ENCODE peak calls at places on chromosomes 11 and 22, in four cellular contexts. X is HepG2, J is GM12878, V is K562. H is an unnamed sample.

GRCh38 chr11:65445101-65445603 is 22.6 kb downstream of the NEAT1 start:
- DNase-seq in V (no peak), J (no peak), X (no peak), H (no peak)

GRCh38 chr11:104609297-104609696 is 289.0 kb downstream of the CASP12 start:
- DNase-seq in X (peak), J (no peak), V (no peak), H (peak)

GRCh38 chr11:134062255-134063030 is 6.4 kb upstream of the JAM3 start:
- DNase-seq in V (no peak), J (no peak), X (no peak), H (no peak)

GRCh38 chr11:132944557-132944920 is 587.8 kb downstream of the OPCML start:
- DNase-seq in V (no peak), J (no peak), X (no peak), H (no peak)

GRCh38 chr11:106389096-106389495 is 311.6 kb downstream of the AASDHPPT start:
- DNase-seq in X (no peak), J (no peak), V (no peak), H (no peak)

GRCh38 chr22:45290410-45290936 is 5.7 kb downstream of the UPK3A start:
- DNase-seq in X (no peak), J (no peak), V (no peak), H (peak)

GRCh38 chr11:69320756-69321741 is 27.1 kb downstream of the MYEOV start:
- DNase-seq in J (no peak), X (no peak), V (no peak), H (no peak)

GRCh38 chr22:33561149-33561807 is 359.0 kb downstream of the LARGE1 start:
- DNase-seq in J (no peak), X (peak), V (no peak), H (no peak)

GRCh38 chr11:95149659-95150294 is 60.1 kb downstream of the ENDOD1 start:
- DNase-seq in V (no peak), X (peak), J (no peak), H (no peak)

GRCh38 chr11:130913268-130913667 is 3.0 kb downstream of the SNX19 start:
- DNase-seq in J (no peak), X (no peak), V (peak), H (no peak)

GRCh38 chr22:48596111-48596860 is 1231.4 kb downstream of the BRD1 start:
- DNase-seq in J (no peak), X (no peak), V (no peak), H (no peak)

GRCh38 chr22:45969414-45969799 is 7.6 kb downstream of the WNT7B start:
- DNase-seq in V (no peak), X (no peak), J (no peak), H (no peak)

GRCh38 chr22:17232406-17232805 is 13.2 kb upstream of the ADA2 start:
- DNase-seq in V (no peak), J (no peak), X (no peak), H (no peak)

GRCh38 chr22:23831781-23832180 is 7.0 kb downstream of the DERL3 start:
- DNase-seq in X (no peak), J (no peak), V (no peak), H (no peak)

GRCh38 chr11:45216031-45216430 is 69.6 kb downstream of the PRDM11 start:
- DNase-seq in J (no peak), V (no peak), X (no peak), H (no peak)

GRCh38 chr22:31977141-31977781 is 32.9 kb downstream of the YWHAH start:
- DNase-seq in X (peak), V (peak), J (peak), H (peak)

GRCh38 chr11:95734009-95734572 is 55.5 kb downstream of the FAM76B start:
- DNase-seq in X (no peak), J (no peak), V (peak), H (no peak)

GRCh38 chr11:26278354-26278753 is 53.6 kb upstream of the ANO3 start:
- DNase-seq in X (no peak), V (no peak), J (no peak), H (no peak)

GRCh38 chr11:57354699-57355098 is 16.5 kb downstream of the P2RX3 start:
- DNase-seq in J (no peak), X (no peak), V (no peak), H (no peak)

GRCh38 chr11:35617687-35618496 is at the start of gene FJX1:
- DNase-seq in X (peak), J (no peak), V (peak), H (peak)
- TF ChIP-seq REST in X (no peak), J (no peak), V (no peak), H (no peak)

GRCh38 chr11:1041149-1041467 is 4.6 kb upstream of the MUC6 start:
- DNase-seq in J (no peak), X (no peak), V (no peak), H (no peak)

GRCh38 chr11:1040428-1041148 is 4.1 kb upstream of the MUC6 start:
- DNase-seq in X (no peak), J (no peak), V (no peak), H (no peak)

GRCh38 chr11:1038361-1038760 is 1.8 kb upstream of the MUC6 start:
- DNase-seq in J (no peak), X (no peak), V (no peak), H (no peak)

GRCh38 chr11:1038921-1039320 is 2.4 kb upstream of the MUC6 start:
- DNase-seq in V (no peak), X (no peak), J (no peak), H (no peak)

GRCh38 chr11:1039481-1040427 is 3.2 kb upstream of the MUC6 start:
- DNase-seq in V (no peak), X (no peak), J (no peak), H (no peak)
- TF ChIP-seq HDAC2 in V (no peak), X (no peak), J (no peak), H (no peak)

DNA sequence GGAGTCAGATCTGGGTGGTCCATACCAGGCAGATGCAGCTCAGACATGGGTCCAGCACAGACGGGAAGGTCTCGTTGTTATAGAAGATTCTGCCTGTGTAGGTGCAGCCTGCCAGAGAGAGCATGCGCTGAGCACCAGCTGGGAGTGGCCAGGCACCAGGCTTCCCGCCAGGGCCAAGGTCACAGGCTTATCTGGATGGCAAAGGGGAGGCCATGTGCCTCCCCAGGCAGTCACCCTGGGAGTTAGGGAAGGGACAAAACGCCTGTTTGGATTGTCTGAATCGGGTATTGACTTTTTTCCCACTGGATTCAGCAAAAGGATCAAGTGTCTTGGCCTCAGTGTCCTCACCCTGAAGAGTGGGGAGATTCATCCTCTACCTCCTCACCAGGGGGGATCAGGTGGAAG is 26.5 kb downstream of the PGA5 start:
- DNase-seq in J (no peak), X (peak), V (peak), H (no peak)
- TF ChIP-seq REST in J (no peak), X (no peak), V (no peak), H (no peak)

GRCh38 chr11:37411289-37411688 is 813.3 kb upstream of the RAG2 start:
- DNase-seq in J (no peak), X (no peak), V (no peak), H (no peak)

GRCh38 chr11:37409124-37409523 is 811.1 kb upstream of the RAG2 start:
- DNase-seq in V (no peak), J (no peak), X (no peak), H (no peak)
- TF ChIP-seq HDAC2 in V (no peak), J (no peak), X (no peak), H (no peak)

GRCh38 chr11:120932305-120932905 is 91.5 kb upstream of the TBCEL start:
- DNase-seq in X (no peak), J (no peak), V (no peak), H (no peak)
- TF ChIP-seq REST in X (no peak), J (no peak), V (no peak), H (no peak)

DNA sequence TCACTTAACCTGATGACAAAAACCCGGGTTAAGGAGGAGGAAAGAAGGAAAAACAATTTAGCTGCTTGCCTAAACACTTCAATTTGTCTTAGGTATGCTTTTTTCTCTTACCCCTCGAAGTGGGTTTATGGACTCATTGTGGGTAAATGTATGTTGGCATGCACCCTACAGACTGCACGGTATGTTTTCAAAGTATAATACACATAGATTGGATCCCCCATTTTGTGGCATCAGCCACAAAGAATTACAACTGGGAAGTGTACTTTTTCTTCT is 2.3 kb downstream of the YAP1 start:
- DNase-seq in V (no peak), X (no peak), J (no peak), H (no peak)
- TF ChIP-seq HDAC2 in V (no peak), X (no peak), J (no peak), H (no peak)

GRCh38 chr22:22556995-22557925 is 1.8 kb downstream of the PRAME start:
- DNase-seq in X (no peak), V (peak), J (no peak), H (peak)
- TF ChIP-seq REST in X (no peak), V (no peak), J (no peak), H (no peak)

H was measured in A549.